ENCODE peak calls at places on chromosomes 11 and 22, in eight cellular contexts. F is NCI-H774, L is COR-L47, Z is LoVo, H is NCI-H1092, P is neural crest cell, E is SK-N-SH, Q is HFFc6. K is an unnamed sample.

GRCh38 chr22:27987557-27987956 is 68.5 kb upstream of the PITPNB start:
- DNase-seq in F (no peak), L (no peak), E (no peak), P (no peak), Q (peak; percentile 18), H (no peak), Z (no peak), K (no peak)

GRCh38 chr11:11519184-11519583 is 102.6 kb downstream of the GALNT18 start:
- DNase-seq in P (no peak), F (no peak), H (no peak), E (no peak), Q (peak; percentile 4), Z (no peak), L (peak; percentile 20), K (no peak)

GRCh38 chr11:28619870-28620540 is 511.8 kb downstream of the METTL15 start:
- DNase-seq in E (no peak), P (no peak), H (no peak), Z (no peak), Q (peak; percentile 26), F (no peak), L (no peak), K (no peak)

GRCh38 chr11:57527056-57527631 is 3.4 kb downstream of the TIMM10 start:
- DNase-seq in E (peak; percentile 52), H (no peak), F (peak; percentile 33), L (peak; percentile 54), P (peak; percentile 79), Z (peak; percentile 61), Q (peak; percentile 41), K (peak; percentile 87)

GRCh38 chr11:122487669-122488068 is 167.9 kb upstream of the UBASH3B start:
- DNase-seq in H (no peak), E (no peak), F (no peak), Z (no peak), Q (no peak), P (no peak), L (no peak), K (no peak)

GRCh38 chr11:67400942-67401494 is 640 bp downstream of the PPP1CA start:
- DNase-seq in P (no peak), Z (no peak), F (no peak), H (no peak), E (no peak), L (no peak), Q (no peak), K (no peak)

GRCh38 chr22:31692186-31692886 is 30.3 kb upstream of the PISD start:
- DNase-seq in Z (no peak), H (no peak), E (no peak), F (no peak), Q (peak; percentile 44), P (no peak), L (no peak), K (no peak)

GRCh38 chr22:49958961-49959781 is 1.4 kb upstream of the PIM3 start:
- DNase-seq in E (no peak), Q (no peak), H (no peak), L (no peak), F (no peak), Z (no peak), P (no peak), K (no peak)

K was measured in HuH-7.